ENCODE peak calls at places on chromosomes 5 and 9, in seven cellular contexts. P is SK-N-SH, N is GM12878, W is sigmoid colon, U is ovary, M is A549, K is transverse colon. G is an unnamed sample.

GRCh38 chr5:88884435-88884877 is 1.5 kb upstream of the MEF2C start:
- DNase-seq in P (peak; percentile 20), N (no peak), W (no peak), U (no peak), M (no peak), K (no peak), G (no peak)

GRCh38 chr5:16690243-16690839 is 73.5 kb upstream of the RETREG1 start:
- DNase-seq in P (peak; percentile 76), N (no peak), W (no peak), U (no peak), M (peak; percentile 54), K (no peak), G (no peak)

GRCh38 chr5:125198270-125198974 is 452.0 kb upstream of the ZNF608 start:
- DNase-seq in P (peak; percentile 56), N (no peak), W (peak; percentile 91), U (peak; percentile 71), M (no peak), K (peak; percentile 74), G (no peak)

GRCh38 chr9:116633444-116633843 is 53.7 kb upstream of the TRIM32 start:
- DNase-seq in P (no peak), N (no peak), W (no peak), U (no peak), M (no peak), K (no peak), G (no peak)

GRCh38 chr9:70477907-70478480 is 63.5 kb upstream of the KLF9 start:
- DNase-seq in P (no peak), N (no peak), W (peak; percentile 69), U (no peak), M (no peak), K (no peak), G (no peak)

GRCh38 chr5:94613583-94613982 is 4.8 kb downstream of the KIAA0825 start:
- DNase-seq in P (peak; percentile 12), N (no peak), W (no peak), U (no peak), M (peak; percentile 43), K (no peak), G (no peak)

GRCh38 chr9:6907772-6908381 is 150.1 kb downstream of the KDM4C start:
- DNase-seq in P (no peak), N (no peak), W (no peak), U (no peak), M (peak; percentile 49), K (no peak), G (no peak)

GRCh38 chr9:135976944-135977343 is 15.8 kb upstream of the UBAC1 start:
- DNase-seq in P (no peak), N (no peak), W (no peak), U (no peak), M (no peak), K (no peak), G (no peak)

GRCh38 chr5:116576043-116576713 is 1.6 kb upstream of the SEMA6A start:
- DNase-seq in P (peak; percentile 94), N (no peak), W (peak; percentile 80), U (peak; percentile 72), M (peak; percentile 64), K (peak; percentile 71), G (no peak)

GRCh38 chr5:117761190-117761589 is 1186.6 kb upstream of the SEMA6A start:
- DNase-seq in P (no peak), N (no peak), W (no peak), U (no peak), M (no peak), K (no peak), G (no peak)

GRCh38 chr9:98584059-98584458 is 124.7 kb downstream of the GABBR2 start:
- DNase-seq in P (no peak), N (peak; percentile 50), W (no peak), U (no peak), M (no peak), K (no peak), G (no peak)

GRCh38 chr5:160197341-160198147 is 31.8 kb upstream of the FABP6 start:
- DNase-seq in P (peak; percentile 58), N (no peak), W (no peak), U (no peak), M (no peak), K (no peak), G (no peak)

GRCh38 chr9:68808481-68808880 is 103.4 kb downstream of the PIP5K1B start:
- DNase-seq in P (no peak), N (no peak), W (no peak), U (no peak), M (no peak), K (no peak), G (no peak)

GRCh38 chr5:95725071-95725820 is 5.9 kb upstream of the RHOBTB3 start:
- DNase-seq in P (no peak), N (no peak), W (no peak), U (no peak), M (no peak), K (no peak), G (no peak)

GRCh38 chr5:106601605-106602004 is 1069.1 kb downstream of the EFNA5 start:
- DNase-seq in P (no peak), N (peak; percentile 48), W (no peak), U (no peak), M (no peak), K (no peak), G (no peak)

GRCh38 chr9:136345281-136346156 is 18.0 kb downstream of the DNLZ start:
- DNase-seq in P (peak; percentile 74), N (no peak), W (peak; percentile 84), U (no peak), M (peak; percentile 57), K (peak; percentile 56), G (no peak)

GRCh38 chr9:113244556-113244955 is 23.2 kb downstream of the SLC31A1 start:
- DNase-seq in P (no peak), N (no peak), W (no peak), U (no peak), M (no peak), K (no peak), G (no peak)

GRCh38 chr9:90023861-90024260 is 419.0 kb downstream of the GADD45G start:
- DNase-seq in P (no peak), N (no peak), W (no peak), U (no peak), M (no peak), K (no peak), G (no peak)

GRCh38 chr9:99457981-99458380 is 235.9 kb downstream of the SEC61B start:
- DNase-seq in P (no peak), N (no peak), W (no peak), U (no peak), M (no peak), K (no peak), G (no peak)

GRCh38 chr5:112717506-112718082 is 20.1 kb upstream of the APC start:
- DNase-seq in P (no peak), N (no peak), W (no peak), U (no peak), M (no peak), K (no peak), G (no peak)

DNA sequence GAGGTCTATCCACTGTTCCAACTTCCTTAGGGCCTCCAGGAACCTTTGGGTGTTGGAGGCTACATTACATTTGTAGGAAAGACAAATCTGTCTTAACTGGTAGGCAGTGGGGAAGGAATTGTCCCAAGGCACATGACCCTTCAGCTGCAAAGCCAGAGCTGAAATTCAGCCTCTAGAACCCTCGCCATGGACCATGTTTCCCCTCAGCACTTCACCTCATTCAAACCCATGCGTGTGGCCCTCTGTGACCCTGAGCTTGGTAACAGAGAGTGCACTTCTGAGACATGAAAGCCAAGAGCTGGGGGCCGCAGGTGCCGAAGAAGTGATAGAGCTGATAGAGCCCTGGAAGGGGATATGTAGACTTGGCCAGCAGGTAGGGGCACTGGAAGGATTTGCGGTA is 17.2 kb downstream of the TNFSF8 start:
- DNase-seq in P (no peak), N (no peak), W (no peak), U (no peak), M (no peak), K (no peak), G (peak; percentile 82)
- H3K27ac ChIP-seq in P (no peak overlapping the region), N (no peak overlapping the region), W (no peak overlapping the region), U (no peak overlapping the region), M (no peak overlapping the region), K (no peak overlapping the region), G (no peak overlapping the region)

GRCh38 chr9:95047452-95048224 is 269.9 kb downstream of the FANCC start:
- DNase-seq in P (no peak), N (no peak), W (no peak), U (no peak), M (no peak), K (no peak), G (no peak)
- H3K4me3 ChIP-seq in P (peak overlapping the region; percentile 66), N (no peak overlapping the region), W (peak overlapping the region; percentile 36), U (peak overlapping the region; percentile 53), M (peak overlapping the region; percentile 57), K (peak overlapping the region; percentile 63), G (peak overlapping the region; percentile 58)

GRCh38 chr5:136679233-136679632 is 313.9 kb upstream of the TRPC7 start:
- DNase-seq in P (peak; percentile 8), N (no peak), W (no peak), U (no peak), M (no peak), K (no peak), G (no peak)
- TF ChIP-seq EP300 in P (no peak), N (no peak), W (no peak), U (no peak), M (no peak), K (no peak), G (no peak)

DNA sequence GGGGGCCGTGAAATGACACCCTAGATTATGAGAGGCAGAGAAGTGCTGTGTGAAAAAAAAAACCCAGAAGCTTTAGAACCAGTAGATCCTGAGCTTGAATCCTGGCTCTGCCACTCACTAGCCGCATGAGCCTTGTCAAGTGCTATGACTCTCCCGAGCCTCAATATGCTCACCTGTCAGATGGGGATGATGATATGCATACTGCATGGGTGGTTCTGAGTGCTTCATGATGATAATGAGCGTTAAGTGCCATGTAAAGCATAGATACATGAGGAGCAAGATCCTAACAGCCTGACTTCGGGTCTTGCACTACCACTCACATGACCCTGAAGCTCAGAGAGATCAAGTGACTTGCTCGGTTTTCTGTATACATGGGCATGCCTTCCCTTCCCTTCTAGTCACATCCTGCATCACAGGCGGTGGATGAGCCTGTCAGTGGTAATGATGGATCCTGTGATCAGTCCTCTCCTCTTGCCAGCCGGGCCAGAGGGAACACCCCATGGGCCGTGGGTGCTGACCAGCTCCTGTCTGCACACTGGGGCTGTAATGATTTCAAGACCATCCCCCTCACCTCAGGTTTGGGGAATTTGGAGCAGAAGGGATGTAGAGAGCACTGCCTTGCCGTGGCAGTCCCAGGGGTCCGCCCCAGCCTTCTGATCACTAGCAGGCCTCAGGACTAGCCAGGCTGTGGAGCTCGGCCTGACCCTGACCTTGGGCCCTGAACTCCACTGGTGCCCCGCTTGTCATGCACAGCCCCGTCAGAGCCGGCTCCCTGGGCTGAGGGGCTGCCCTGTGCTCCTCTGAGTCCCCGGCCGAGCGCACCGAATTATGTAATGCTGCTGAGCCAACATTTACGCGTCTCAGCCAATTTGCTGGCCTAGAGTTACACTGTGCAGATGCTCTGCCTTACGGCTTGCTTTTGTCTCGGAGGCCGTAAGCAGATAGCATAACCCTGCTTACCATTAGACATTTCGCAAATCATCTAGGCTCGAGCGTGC is 155.5 kb downstream of the MACROH2A1 start:
- DNase-seq in P (peak; percentile 85), N (no peak), W (peak; percentile 97), U (peak; percentile 46), M (no peak), K (peak; percentile 55), G (peak; percentile 92)
- H3K27ac ChIP-seq in P (peak overlapping the region; percentile 18), N (no peak overlapping the region), W (peak overlapping the region; percentile 69), U (no peak overlapping the region), M (no peak overlapping the region), K (peak overlapping the region; percentile 85), G (peak overlapping the region; percentile 77)

G was measured in esophagus muscularis mucosa.